ENCODE peak calls at places on chromosomes 7 and 10, in ten cellular contexts. One of them, this sample, is unnamed.

GRCh38 chr7:4225352-4225751 is 456.7 kb upstream of the FOXK1 start:
- DNase-seq in fibroblast of mammary gland: no peak
- DNase-seq in Calu3: no peak
- DNase-seq in GM20000: no peak
- DNase-seq in esophagus squamous epithelium: no peak
- DNase-seq in fibroblast of pulmonary artery: no peak
- DNase-seq in foreskin keratinocyte: no peak
- DNase-seq in astrocyte: no peak
- DNase-seq in lower lobe of right lung: peak
- DNase-seq in AG10803: no peak
- DNase-seq in this sample: no peak

GRCh38 chr7:32891800-32892520 is 400 bp upstream of the KBTBD2 start:
- DNase-seq in fibroblast of mammary gland: peak
- DNase-seq in Calu3: peak
- DNase-seq in GM20000: peak
- DNase-seq in esophagus squamous epithelium: peak
- DNase-seq in fibroblast of pulmonary artery: peak
- DNase-seq in foreskin keratinocyte: peak
- DNase-seq in astrocyte: peak
- DNase-seq in lower lobe of right lung: peak
- DNase-seq in AG10803: peak
- DNase-seq in this sample: peak

GRCh38 chr7:82210422-82211184 is 233.0 kb downstream of the CACNA2D1 start:
- DNase-seq in fibroblast of mammary gland: peak
- DNase-seq in Calu3: no peak
- DNase-seq in GM20000: no peak
- DNase-seq in esophagus squamous epithelium: no peak
- DNase-seq in fibroblast of pulmonary artery: peak
- DNase-seq in foreskin keratinocyte: peak
- DNase-seq in astrocyte: no peak
- DNase-seq in lower lobe of right lung: no peak
- DNase-seq in AG10803: peak
- DNase-seq in this sample: no peak

GRCh38 chr10:132793871-132794849 is 8.2 kb upstream of the NKX6-2 start:
- DNase-seq in fibroblast of mammary gland: peak
- DNase-seq in Calu3: no peak
- DNase-seq in GM20000: no peak
- DNase-seq in esophagus squamous epithelium: no peak
- DNase-seq in fibroblast of pulmonary artery: no peak
- DNase-seq in foreskin keratinocyte: no peak
- DNase-seq in astrocyte: no peak
- DNase-seq in lower lobe of right lung: no peak
- DNase-seq in AG10803: peak
- DNase-seq in this sample: peak

GRCh38 chr10:33441561-33441960 is 107.1 kb upstream of the NRP1 start:
- DNase-seq in fibroblast of mammary gland: peak
- DNase-seq in Calu3: no peak
- DNase-seq in GM20000: no peak
- DNase-seq in esophagus squamous epithelium: no peak
- DNase-seq in fibroblast of pulmonary artery: no peak
- DNase-seq in foreskin keratinocyte: no peak
- DNase-seq in astrocyte: no peak
- DNase-seq in lower lobe of right lung: no peak
- DNase-seq in AG10803: no peak
- DNase-seq in this sample: no peak

GRCh38 chr7:155338632-155339320 is 41.1 kb downstream of the INSIG1 start:
- DNase-seq in fibroblast of mammary gland: no peak
- DNase-seq in Calu3: no peak
- DNase-seq in GM20000: no peak
- DNase-seq in esophagus squamous epithelium: no peak
- DNase-seq in fibroblast of pulmonary artery: no peak
- DNase-seq in foreskin keratinocyte: no peak
- DNase-seq in astrocyte: no peak
- DNase-seq in lower lobe of right lung: no peak
- DNase-seq in AG10803: no peak
- DNase-seq in this sample: no peak

GRCh38 chr7:33743594-33743993 is 161.7 kb upstream of the BMPER start:
- DNase-seq in fibroblast of mammary gland: peak
- DNase-seq in Calu3: no peak
- DNase-seq in GM20000: no peak
- DNase-seq in esophagus squamous epithelium: no peak
- DNase-seq in fibroblast of pulmonary artery: peak
- DNase-seq in foreskin keratinocyte: peak
- DNase-seq in astrocyte: peak
- DNase-seq in lower lobe of right lung: no peak
- DNase-seq in AG10803: peak
- DNase-seq in this sample: no peak

GRCh38 chr7:55130079-55130476 is 111.3 kb downstream of the EGFR start:
- DNase-seq in fibroblast of mammary gland: peak
- DNase-seq in Calu3: no peak
- DNase-seq in GM20000: no peak
- DNase-seq in esophagus squamous epithelium: no peak
- DNase-seq in fibroblast of pulmonary artery: peak
- DNase-seq in foreskin keratinocyte: no peak
- DNase-seq in astrocyte: peak
- DNase-seq in lower lobe of right lung: no peak
- DNase-seq in AG10803: peak
- DNase-seq in this sample: no peak

GRCh38 chr10:31709028-31709427 is 219.6 kb downstream of the ARHGAP12 start:
- DNase-seq in fibroblast of mammary gland: no peak
- DNase-seq in Calu3: no peak
- DNase-seq in GM20000: no peak
- DNase-seq in esophagus squamous epithelium: no peak
- DNase-seq in fibroblast of pulmonary artery: no peak
- DNase-seq in foreskin keratinocyte: no peak
- DNase-seq in astrocyte: no peak
- DNase-seq in lower lobe of right lung: no peak
- DNase-seq in AG10803: no peak
- DNase-seq in this sample: no peak

GRCh38 chr10:31706464-31706863 is 222.2 kb downstream of the ARHGAP12 start:
- DNase-seq in fibroblast of mammary gland: no peak
- DNase-seq in Calu3: no peak
- DNase-seq in GM20000: no peak
- DNase-seq in esophagus squamous epithelium: no peak
- DNase-seq in fibroblast of pulmonary artery: no peak
- DNase-seq in foreskin keratinocyte: no peak
- DNase-seq in astrocyte: no peak
- DNase-seq in lower lobe of right lung: no peak
- DNase-seq in AG10803: no peak
- DNase-seq in this sample: no peak

GRCh38 chr10:31707578-31708411 is 220.8 kb downstream of the ARHGAP12 start:
- DNase-seq in fibroblast of mammary gland: peak
- DNase-seq in Calu3: no peak
- DNase-seq in GM20000: peak
- DNase-seq in esophagus squamous epithelium: no peak
- DNase-seq in fibroblast of pulmonary artery: peak
- DNase-seq in foreskin keratinocyte: peak
- DNase-seq in astrocyte: peak
- DNase-seq in lower lobe of right lung: peak
- DNase-seq in AG10803: peak
- DNase-seq in this sample: peak

GRCh38 chr10:31708513-31708912 is 220.1 kb downstream of the ARHGAP12 start:
- DNase-seq in fibroblast of mammary gland: no peak
- DNase-seq in Calu3: no peak
- DNase-seq in GM20000: no peak
- DNase-seq in esophagus squamous epithelium: no peak
- DNase-seq in fibroblast of pulmonary artery: peak
- DNase-seq in foreskin keratinocyte: no peak
- DNase-seq in astrocyte: no peak
- DNase-seq in lower lobe of right lung: no peak
- DNase-seq in AG10803: no peak
- DNase-seq in this sample: peak

DNA sequence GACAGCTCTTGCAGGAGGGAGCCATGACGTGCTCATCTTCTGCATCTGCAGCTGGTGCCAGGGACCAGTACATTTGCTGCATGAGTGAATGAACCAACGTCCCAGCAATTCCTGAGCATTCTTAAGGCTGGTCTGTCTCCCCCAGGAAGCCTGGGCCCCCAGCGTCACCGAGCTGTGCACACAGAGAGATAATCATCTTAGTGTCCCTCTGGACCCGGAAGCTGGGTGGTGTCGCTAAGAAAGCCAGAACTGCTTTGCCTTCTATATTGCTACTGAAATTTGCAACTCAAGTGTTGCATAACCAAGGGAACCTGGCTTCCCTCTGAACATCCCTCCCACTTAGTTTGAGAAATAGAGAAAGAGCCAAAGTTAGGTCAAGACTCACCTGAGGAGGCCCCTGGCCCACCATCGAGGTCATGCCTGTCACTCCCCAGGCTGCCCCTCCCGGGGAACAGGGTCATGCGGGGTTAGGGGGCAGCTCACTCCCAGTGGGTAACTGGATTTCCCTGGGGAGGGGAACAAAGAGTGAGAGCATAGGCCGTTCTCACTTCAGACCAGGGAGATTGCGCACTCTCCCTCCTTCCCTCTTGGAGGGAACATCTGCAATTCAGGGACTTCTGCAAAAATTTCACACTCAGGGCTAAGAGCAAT is 221.6 kb downstream of the ARHGAP12 start:
- DNase-seq in fibroblast of mammary gland: no peak
- DNase-seq in Calu3: no peak
- DNase-seq in GM20000: no peak
- DNase-seq in esophagus squamous epithelium: no peak
- DNase-seq in fibroblast of pulmonary artery: peak
- DNase-seq in foreskin keratinocyte: no peak
- DNase-seq in astrocyte: no peak
- DNase-seq in lower lobe of right lung: peak
- DNase-seq in AG10803: no peak
- DNase-seq in this sample: no peak
- TF ChIP-seq CTCF in fibroblast of mammary gland: no peak
- TF ChIP-seq CTCF in Calu3: no peak
- TF ChIP-seq CTCF in GM20000: no peak
- TF ChIP-seq CTCF in esophagus squamous epithelium: no peak
- TF ChIP-seq CTCF in fibroblast of pulmonary artery: no peak
- TF ChIP-seq CTCF in foreskin keratinocyte: no peak
- TF ChIP-seq CTCF in astrocyte: no peak
- TF ChIP-seq CTCF in lower lobe of right lung: no peak
- TF ChIP-seq CTCF in AG10803: no peak
- TF ChIP-seq CTCF in this sample: no peak

GRCh38 chr10:47060356-47060755 is 149.1 kb downstream of the PTPN20 start:
- DNase-seq in fibroblast of mammary gland: no peak
- DNase-seq in Calu3: no peak
- DNase-seq in GM20000: no peak
- DNase-seq in esophagus squamous epithelium: no peak
- DNase-seq in fibroblast of pulmonary artery: no peak
- DNase-seq in foreskin keratinocyte: no peak
- DNase-seq in astrocyte: no peak
- DNase-seq in lower lobe of right lung: no peak
- DNase-seq in AG10803: no peak
- DNase-seq in this sample: no peak

GRCh38 chr10:47060993-47061500 is 149.8 kb downstream of the PTPN20 start:
- DNase-seq in fibroblast of mammary gland: no peak
- DNase-seq in Calu3: no peak
- DNase-seq in GM20000: no peak
- DNase-seq in esophagus squamous epithelium: no peak
- DNase-seq in fibroblast of pulmonary artery: no peak
- DNase-seq in foreskin keratinocyte: no peak
- DNase-seq in astrocyte: no peak
- DNase-seq in lower lobe of right lung: no peak
- DNase-seq in AG10803: no peak
- DNase-seq in this sample: no peak

GRCh38 chr10:47061776-47062175 is 150.5 kb downstream of the PTPN20 start:
- DNase-seq in fibroblast of mammary gland: no peak
- DNase-seq in Calu3: no peak
- DNase-seq in GM20000: no peak
- DNase-seq in esophagus squamous epithelium: no peak
- DNase-seq in fibroblast of pulmonary artery: no peak
- DNase-seq in foreskin keratinocyte: no peak
- DNase-seq in astrocyte: no peak
- DNase-seq in lower lobe of right lung: no peak
- DNase-seq in AG10803: no peak
- DNase-seq in this sample: no peak

GRCh38 chr10:47063858-47064257 is 152.6 kb downstream of the PTPN20 start:
- DNase-seq in fibroblast of mammary gland: no peak
- DNase-seq in Calu3: no peak
- DNase-seq in GM20000: no peak
- DNase-seq in esophagus squamous epithelium: no peak
- DNase-seq in fibroblast of pulmonary artery: no peak
- DNase-seq in foreskin keratinocyte: no peak
- DNase-seq in astrocyte: no peak
- DNase-seq in lower lobe of right lung: no peak
- DNase-seq in AG10803: no peak
- DNase-seq in this sample: no peak

GRCh38 chr10:47062801-47063200 is 151.6 kb downstream of the PTPN20 start:
- DNase-seq in fibroblast of mammary gland: peak
- DNase-seq in Calu3: no peak
- DNase-seq in GM20000: no peak
- DNase-seq in esophagus squamous epithelium: no peak
- DNase-seq in fibroblast of pulmonary artery: peak
- DNase-seq in foreskin keratinocyte: no peak
- DNase-seq in astrocyte: no peak
- DNase-seq in lower lobe of right lung: no peak
- DNase-seq in AG10803: peak
- DNase-seq in this sample: no peak
- TF ChIP-seq CTCF in fibroblast of mammary gland: peak
- TF ChIP-seq CTCF in Calu3: peak
- TF ChIP-seq CTCF in GM20000: no peak
- TF ChIP-seq CTCF in esophagus squamous epithelium: no peak
- TF ChIP-seq CTCF in fibroblast of pulmonary artery: peak
- TF ChIP-seq CTCF in foreskin keratinocyte: peak
- TF ChIP-seq CTCF in astrocyte: no peak
- TF ChIP-seq CTCF in lower lobe of right lung: no peak
- TF ChIP-seq CTCF in AG10803: peak
- TF ChIP-seq CTCF in this sample: no peak

GRCh38 chr10:99368646-99369045 is 39.5 kb downstream of the CNNM1 start:
- DNase-seq in fibroblast of mammary gland: peak
- DNase-seq in Calu3: no peak
- DNase-seq in GM20000: no peak
- DNase-seq in esophagus squamous epithelium: no peak
- DNase-seq in fibroblast of pulmonary artery: no peak
- DNase-seq in foreskin keratinocyte: no peak
- DNase-seq in astrocyte: peak
- DNase-seq in lower lobe of right lung: no peak
- DNase-seq in AG10803: peak
- DNase-seq in this sample: no peak

GRCh38 chr10:99369551-99369950 is 40.4 kb downstream of the CNNM1 start:
- DNase-seq in fibroblast of mammary gland: no peak
- DNase-seq in Calu3: no peak
- DNase-seq in GM20000: no peak
- DNase-seq in esophagus squamous epithelium: no peak
- DNase-seq in fibroblast of pulmonary artery: no peak
- DNase-seq in foreskin keratinocyte: no peak
- DNase-seq in astrocyte: peak
- DNase-seq in lower lobe of right lung: no peak
- DNase-seq in AG10803: peak
- DNase-seq in this sample: no peak

GRCh38 chr10:99369126-99369525 is 40.0 kb downstream of the CNNM1 start:
- DNase-seq in fibroblast of mammary gland: peak
- DNase-seq in Calu3: no peak
- DNase-seq in GM20000: no peak
- DNase-seq in esophagus squamous epithelium: no peak
- DNase-seq in fibroblast of pulmonary artery: no peak
- DNase-seq in foreskin keratinocyte: no peak
- DNase-seq in astrocyte: peak
- DNase-seq in lower lobe of right lung: no peak
- DNase-seq in AG10803: peak
- DNase-seq in this sample: no peak

GRCh38 chr10:99372546-99373271 is 43.6 kb downstream of the CNNM1 start:
- DNase-seq in fibroblast of mammary gland: peak
- DNase-seq in Calu3: no peak
- DNase-seq in GM20000: no peak
- DNase-seq in esophagus squamous epithelium: no peak
- DNase-seq in fibroblast of pulmonary artery: peak
- DNase-seq in foreskin keratinocyte: no peak
- DNase-seq in astrocyte: peak
- DNase-seq in lower lobe of right lung: no peak
- DNase-seq in AG10803: peak
- DNase-seq in this sample: no peak

DNA sequence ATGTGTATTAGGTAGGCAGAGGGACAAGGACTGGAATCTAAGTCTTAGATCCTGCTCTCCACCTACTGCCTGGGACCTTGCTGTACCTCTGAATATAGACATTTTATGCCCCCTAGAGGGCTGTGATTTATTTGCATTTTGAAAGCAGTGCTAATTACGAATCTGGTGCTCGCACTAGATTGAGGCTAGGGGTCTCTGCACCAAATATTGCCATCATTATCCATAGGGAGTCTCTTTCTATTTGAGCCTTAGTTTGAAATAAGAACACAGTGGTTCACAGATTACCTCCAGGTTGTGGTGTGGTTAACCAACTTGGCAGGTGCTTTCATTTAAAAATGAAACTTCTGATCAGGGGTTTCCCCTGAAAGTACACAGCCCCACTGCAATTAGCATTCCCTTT is 41.8 kb downstream of the CNNM1 start:
- DNase-seq in fibroblast of mammary gland: peak
- DNase-seq in Calu3: peak
- DNase-seq in GM20000: peak
- DNase-seq in esophagus squamous epithelium: no peak
- DNase-seq in fibroblast of pulmonary artery: peak
- DNase-seq in foreskin keratinocyte: no peak
- DNase-seq in astrocyte: peak
- DNase-seq in lower lobe of right lung: no peak
- DNase-seq in AG10803: peak
- DNase-seq in this sample: no peak
- TF ChIP-seq CTCF in fibroblast of mammary gland: peak
- TF ChIP-seq CTCF in Calu3: peak
- TF ChIP-seq CTCF in GM20000: no peak
- TF ChIP-seq CTCF in esophagus squamous epithelium: peak
- TF ChIP-seq CTCF in fibroblast of pulmonary artery: peak
- TF ChIP-seq CTCF in foreskin keratinocyte: peak
- TF ChIP-seq CTCF in astrocyte: peak
- TF ChIP-seq CTCF in lower lobe of right lung: peak
- TF ChIP-seq CTCF in AG10803: peak
- TF ChIP-seq CTCF in this sample: peak

DNA sequence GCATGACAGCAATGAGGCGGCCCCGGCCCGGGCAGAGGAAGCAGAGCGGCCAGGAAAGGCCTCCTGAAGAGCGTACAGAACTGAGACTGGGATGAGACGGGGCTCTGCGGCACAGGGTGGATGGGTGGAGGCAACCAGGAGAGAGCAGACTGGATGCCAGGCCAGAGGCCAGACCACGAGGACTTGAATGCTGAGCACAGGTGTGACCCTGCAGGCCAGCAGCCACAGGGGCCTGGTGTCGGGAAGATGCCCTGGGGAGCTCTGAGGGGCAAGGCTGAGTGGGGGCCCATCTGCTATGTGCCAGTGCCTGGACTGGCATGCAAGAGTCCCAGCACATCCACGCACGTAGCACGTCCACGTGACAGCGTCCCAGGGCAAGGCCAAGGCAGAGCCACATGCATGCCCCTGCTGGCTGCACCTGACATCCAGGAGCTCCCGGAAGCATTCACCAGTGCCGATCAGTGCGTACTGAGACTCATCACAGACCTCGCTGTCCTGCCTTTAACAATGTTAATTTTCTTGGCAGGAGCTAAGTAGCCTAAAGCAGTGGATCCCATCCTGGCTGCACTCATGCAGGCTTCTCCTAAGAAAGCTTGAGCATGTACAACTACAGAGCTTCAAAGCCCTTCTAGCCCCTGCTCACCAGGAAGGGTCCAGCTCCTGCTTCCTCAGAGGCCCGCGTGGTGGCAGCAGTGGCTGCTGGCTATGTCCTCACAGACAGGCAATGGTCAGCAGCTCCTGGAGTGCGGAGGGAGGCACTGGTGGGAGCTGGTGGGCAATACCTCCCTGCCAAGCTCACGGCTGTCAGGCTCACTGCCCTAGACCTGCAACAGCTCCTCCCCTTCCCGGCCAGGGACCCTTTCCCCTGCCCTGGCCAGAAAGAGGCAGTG is 18.0 kb downstream of the GRID1 start:
- DNase-seq in fibroblast of mammary gland: no peak
- DNase-seq in Calu3: no peak
- DNase-seq in GM20000: no peak
- DNase-seq in esophagus squamous epithelium: no peak
- DNase-seq in fibroblast of pulmonary artery: peak
- DNase-seq in foreskin keratinocyte: no peak
- DNase-seq in astrocyte: no peak
- DNase-seq in lower lobe of right lung: peak
- DNase-seq in AG10803: no peak
- DNase-seq in this sample: peak
- TF ChIP-seq CTCF in fibroblast of mammary gland: no peak
- TF ChIP-seq CTCF in Calu3: no peak
- TF ChIP-seq CTCF in GM20000: no peak
- TF ChIP-seq CTCF in esophagus squamous epithelium: no peak
- TF ChIP-seq CTCF in fibroblast of pulmonary artery: peak
- TF ChIP-seq CTCF in foreskin keratinocyte: no peak
- TF ChIP-seq CTCF in astrocyte: no peak
- TF ChIP-seq CTCF in lower lobe of right lung: no peak
- TF ChIP-seq CTCF in AG10803: peak
- TF ChIP-seq CTCF in this sample: no peak

This sample was measured in glutamatergic neuron.